ENCODE peak calls at places on chromosomes 7 and 10, in ten cellular contexts. S, B, D, F, V, I, Z, L, H and T are unnamed samples.

GRCh38 chr7:142476077-142476476 is 218.2 kb upstream of the PRSS58 start:
- DNase-seq in S (no peak), B (no peak), D (no peak), F (no peak), V (no peak), I (no peak), Z (no peak), L (no peak), H (no peak), T (no peak)

GRCh38 chr7:94301024-94301588 is 93.6 kb upstream of the COL1A2 start:
- DNase-seq in S (peak), B (peak), D (no peak), F (peak), V (peak), I (no peak), Z (no peak), L (peak), H (no peak), T (peak)

GRCh38 chr7:15041226-15041625 is 138.7 kb upstream of the DGKB start:
- DNase-seq in S (peak), B (no peak), D (no peak), F (no peak), V (no peak), I (no peak), Z (no peak), L (no peak), H (no peak), T (no peak)

GRCh38 chr10:119401671-119402395 is 140.7 kb downstream of the RGS10 start:
- DNase-seq in S (peak), B (peak), D (no peak), F (no peak), V (peak), I (no peak), Z (no peak), L (no peak), H (no peak), T (peak)

GRCh38 chr10:75187961-75188426 is 22.6 kb upstream of the VDAC2 start:
- DNase-seq in S (peak), B (peak), D (peak), F (peak), V (peak), I (peak), Z (peak), L (no peak), H (no peak), T (no peak)

GRCh38 chr7:158586499-158587191 is 978 bp downstream of the PTPRN2 start:
- DNase-seq in S (no peak), B (no peak), D (no peak), F (no peak), V (no peak), I (no peak), Z (peak), L (no peak), H (peak), T (no peak)

GRCh38 chr7:144027070-144027469 is 21.7 kb upstream of the OR2A5 start:
- DNase-seq in S (peak), B (peak), D (no peak), F (no peak), V (peak), I (no peak), Z (no peak), L (no peak), H (no peak), T (no peak)

GRCh38 chr10:17989908-17990767 is 38.4 kb downstream of the SLC39A12 start:
- DNase-seq in S (peak), B (peak), D (no peak), F (no peak), V (no peak), I (no peak), Z (no peak), L (no peak), H (no peak), T (no peak)

GRCh38 chr7:54874804-54875203 is 115.8 kb upstream of the SEC61G start:
- DNase-seq in S (no peak), B (peak), D (no peak), F (no peak), V (no peak), I (no peak), Z (no peak), L (no peak), H (no peak), T (no peak)

GRCh38 chr7:70303780-70304179 is 705.5 kb downstream of the AUTS2 start:
- DNase-seq in S (no peak), B (no peak), D (no peak), F (no peak), V (no peak), I (no peak), Z (no peak), L (no peak), H (no peak), T (no peak)

GRCh38 chr10:68179016-68179415 is 52.9 kb downstream of the ATOH7 start:
- DNase-seq in S (no peak), B (no peak), D (no peak), F (no peak), V (no peak), I (no peak), Z (no peak), L (no peak), H (no peak), T (no peak)